ENCODE peak calls at places on chromosomes 5 and 9, in ten cellular contexts. E is lower lobe of right lung, R is tibial artery, B is NCI-H774, O is fibroblast of lung, P is cardiac fibroblast, G is SIG-M5, Q is amniotic epithelial cell, H is choroid plexus epithelial cell, L is kidney tubule cell. K is an unnamed sample.

GRCh38 chr9:19642256-19642655 is 146.6 kb downstream of the SLC24A2 start:
- DNase-seq in E (no peak), R (no peak), B (peak), O (no peak), P (peak), G (no peak), Q (no peak), H (no peak), L (no peak), K (no peak)

GRCh38 chr5:118405650-118406061 is 582.7 kb downstream of the DTWD2 start:
- DNase-seq in E (no peak), R (no peak), B (peak), O (peak), P (no peak), G (no peak), Q (no peak), H (no peak), L (no peak), K (no peak)

GRCh38 chr9:99172129-99173091 is 49.3 kb downstream of the ALG2 start:
- DNase-seq in E (no peak), R (no peak), B (peak), O (no peak), P (no peak), G (no peak), Q (no peak), H (no peak), L (peak), K (no peak)

GRCh38 chr9:129401623-129402340 is 219.1 kb downstream of the C9orf50 start:
- DNase-seq in E (peak), R (no peak), B (no peak), O (peak), P (peak), G (no peak), Q (peak), H (peak), L (no peak), K (no peak)

GRCh38 chr9:20312732-20313131 is 309.6 kb downstream of the MLLT3 start:
- DNase-seq in E (no peak), R (no peak), B (no peak), O (peak), P (no peak), G (no peak), Q (peak), H (peak), L (peak), K (no peak)

GRCh38 chr9:92740446-92740961 is 24.1 kb downstream of the BICD2 start:
- DNase-seq in E (no peak), R (peak), B (no peak), O (no peak), P (no peak), G (peak), Q (no peak), H (no peak), L (no peak), K (no peak)

GRCh38 chr9:91986248-91986647 is 36.2 kb upstream of the ROR2 start:
- DNase-seq in E (no peak), R (no peak), B (no peak), O (no peak), P (no peak), G (no peak), Q (peak), H (no peak), L (no peak), K (no peak)

GRCh38 chr9:83299094-83299493 is 236.2 kb upstream of the RASEF start:
- DNase-seq in E (no peak), R (no peak), B (no peak), O (no peak), P (no peak), G (no peak), Q (no peak), H (peak), L (no peak), K (no peak)

GRCh38 chr5:168434746-168435321 is 51.4 kb upstream of the RARS1 start:
- DNase-seq in E (no peak), R (no peak), B (no peak), O (no peak), P (peak), G (no peak), Q (peak), H (peak), L (peak), K (no peak)

GRCh38 chr5:179171251-179171815 is 111.2 kb downstream of the ZNF354C start:
- DNase-seq in E (peak), R (no peak), B (no peak), O (no peak), P (no peak), G (no peak), Q (no peak), H (no peak), L (no peak), K (no peak)

GRCh38 chr9:125095821-125096443 is 47.4 kb downstream of the SCAI start:
- DNase-seq in E (no peak), R (no peak), B (no peak), O (no peak), P (no peak), G (no peak), Q (no peak), H (no peak), L (no peak), K (no peak)

GRCh38 chr9:32672478-32672877 is 37.0 kb upstream of the TAF1L start:
- DNase-seq in E (no peak), R (no peak), B (no peak), O (no peak), P (peak), G (no peak), Q (peak), H (peak), L (no peak), K (no peak)

GRCh38 chr5:683619-684481 is 9.3 kb downstream of the TPPP start:
- DNase-seq in E (no peak), R (no peak), B (no peak), O (no peak), P (no peak), G (no peak), Q (no peak), H (no peak), L (no peak), K (no peak)

GRCh38 chr9:36985769-36986547 is 48.1 kb downstream of the PAX5 start:
- DNase-seq in E (no peak), R (peak), B (no peak), O (no peak), P (no peak), G (no peak), Q (no peak), H (no peak), L (no peak), K (no peak)

GRCh38 chr9:17082343-17082742 is 52.5 kb upstream of the CNTLN start:
- DNase-seq in E (no peak), R (no peak), B (no peak), O (peak), P (peak), G (no peak), Q (peak), H (peak), L (no peak), K (no peak)

GRCh38 chr5:132446621-132447020 is 44.0 kb downstream of the IRF1 start:
- DNase-seq in E (no peak), R (peak), B (no peak), O (peak), P (peak), G (no peak), Q (peak), H (peak), L (no peak), K (no peak)

GRCh38 chr9:35163413-35163812 is 1.6 kb downstream of the UNC13B start:
- DNase-seq in E (no peak), R (no peak), B (no peak), O (no peak), P (no peak), G (no peak), Q (no peak), H (no peak), L (no peak), K (no peak)

GRCh38 chr9:76637426-76637825 is 126.8 kb upstream of the PCA3 start:
- DNase-seq in E (no peak), R (no peak), B (no peak), O (no peak), P (no peak), G (no peak), Q (peak), H (no peak), L (no peak), K (no peak)

GRCh38 chr5:35183243-35183955 is 46.9 kb downstream of the PRLR start:
- DNase-seq in E (no peak), R (no peak), B (no peak), O (peak), P (peak), G (peak), Q (peak), H (peak), L (peak), K (no peak)

GRCh38 chr9:124429530-124429867 is 14.3 kb upstream of the PSMB7 start:
- DNase-seq in E (no peak), R (no peak), B (no peak), O (no peak), P (no peak), G (no peak), Q (no peak), H (no peak), L (no peak), K (no peak)

GRCh38 chr5:9498541-9499497 is 47.1 kb downstream of the SEMA5A start:
- DNase-seq in E (no peak), R (no peak), B (no peak), O (peak), P (peak), G (no peak), Q (peak), H (peak), L (peak), K (no peak)

GRCh38 chr5:107670927-107671741 is at the start of gene EFNA5:
- DNase-seq in E (peak), R (peak), B (peak), O (peak), P (peak), G (no peak), Q (peak), H (peak), L (peak), K (no peak)

GRCh38 chr5:479566-480319 is 36.8 kb downstream of the EXOC3 start:
- DNase-seq in E (no peak), R (no peak), B (no peak), O (no peak), P (no peak), G (no peak), Q (no peak), H (no peak), L (no peak), K (no peak)

GRCh38 chr9:127336708-127337352 is 60.1 kb upstream of the SLC2A8 start:
- DNase-seq in E (no peak), R (peak), B (no peak), O (peak), P (peak), G (no peak), Q (peak), H (peak), L (peak), K (no peak)

GRCh38 chr5:35337332-35338168 is 107.3 kb upstream of the PRLR start:
- DNase-seq in E (no peak), R (no peak), B (no peak), O (no peak), P (no peak), G (no peak), Q (no peak), H (no peak), L (no peak), K (no peak)

GRCh38 chr5:110169461-110169860 is 479.7 kb downstream of the MAN2A1 start:
- DNase-seq in E (no peak), R (no peak), B (no peak), O (no peak), P (no peak), G (no peak), Q (no peak), H (no peak), L (no peak), K (no peak)

GRCh38 chr5:116778015-116778414 is 203.4 kb upstream of the SEMA6A start:
- DNase-seq in E (no peak), R (no peak), B (no peak), O (no peak), P (no peak), G (no peak), Q (no peak), H (peak), L (peak), K (no peak)

GRCh38 chr5:80248378-80248777 is 7.5 kb downstream of the SERINC5 start:
- DNase-seq in E (no peak), R (no peak), B (no peak), O (no peak), P (no peak), G (no peak), Q (no peak), H (no peak), L (no peak), K (no peak)

GRCh38 chr9:107246259-107247254 is 36.5 kb upstream of the RAD23B start:
- DNase-seq in E (no peak), R (no peak), B (no peak), O (no peak), P (no peak), G (no peak), Q (no peak), H (no peak), L (no peak), K (no peak)

GRCh38 chr5:150540615-150541396 is 32.9 kb downstream of the NDST1 start:
- DNase-seq in E (no peak), R (peak), B (no peak), O (peak), P (peak), G (no peak), Q (peak), H (peak), L (peak), K (no peak)

GRCh38 chr9:23117621-23118020 is 671.0 kb downstream of the DMRTA1 start:
- DNase-seq in E (no peak), R (no peak), B (no peak), O (peak), P (no peak), G (no peak), Q (peak), H (peak), L (peak), K (no peak)

GRCh38 chr9:84404095-84404686 is 63.6 kb upstream of the SLC28A3 start:
- DNase-seq in E (no peak), R (no peak), B (peak), O (no peak), P (no peak), G (no peak), Q (no peak), H (peak), L (peak), K (no peak)

GRCh38 chr9:93105620-93106019 is 9.6 kb downstream of the CARD19 start:
- DNase-seq in E (no peak), R (no peak), B (no peak), O (no peak), P (no peak), G (no peak), Q (no peak), H (no peak), L (no peak), K (no peak)

GRCh38 chr9:137670391-137671195 is 51.8 kb downstream of the EHMT1 start:
- DNase-seq in E (no peak), R (no peak), B (no peak), O (no peak), P (no peak), G (no peak), Q (no peak), H (no peak), L (peak), K (no peak)

GRCh38 chr5:126587551-126588390 is 7.2 kb downstream of the ALDH7A1 start:
- DNase-seq in E (no peak), R (no peak), B (no peak), O (no peak), P (no peak), G (no peak), Q (no peak), H (peak), L (no peak), K (no peak)

GRCh38 chr5:157109744-157110143 is 900 bp upstream of the HAVCR2 start:
- DNase-seq in E (no peak), R (no peak), B (no peak), O (no peak), P (no peak), G (no peak), Q (no peak), H (no peak), L (no peak), K (peak)